ENCODE peak calls at places on chromosome 3, in nine cellular contexts. F, H, Q, T, X, I, G, C and K are unnamed samples.

GRCh38 chr3:48623851-48624547 is 2.4 kb upstream of the TMEM89 start:
- DNase-seq in C (no peak), T (no peak), H (no peak), F (no peak), X (no peak), I (no peak), G (no peak), Q (no peak), K (no peak)

GRCh38 chr3:17322106-17322793 is 420.2 kb downstream of the TBC1D5 start:
- DNase-seq in X (no peak), G (no peak), F (no peak), Q (no peak), H (no peak), I (no peak), C (no peak), T (no peak), K (no peak)

GRCh38 chr3:37722477-37722876 is 139.2 kb upstream of the CTDSPL start:
- DNase-seq in X (no peak), F (no peak), C (no peak), Q (no peak), I (no peak), G (no peak), T (no peak), H (no peak), K (no peak)

GRCh38 chr3:71269896-71270295 is 313.6 kb downstream of the FOXP1 start:
- DNase-seq in X (no peak), I (no peak), T (no peak), C (no peak), F (no peak), G (no peak), Q (no peak), H (no peak), K (peak; percentile 29)

GRCh38 chr3:197478746-197479668 is 76.8 kb downstream of the BDH1 start:
- DNase-seq in H (no peak), Q (no peak), T (no peak), G (no peak), I (peak; percentile 48), X (no peak), F (no peak), C (no peak), K (peak; percentile 95)

GRCh38 chr3:137217733-137218132 is 259.9 kb downstream of the IL20RB start:
- DNase-seq in C (no peak), G (no peak), T (no peak), X (no peak), F (no peak), H (no peak), Q (no peak), I (peak; percentile 3), K (no peak)

GRCh38 chr3:50994537-50994936 is 319.8 kb downstream of the DOCK3 start:
- DNase-seq in Q (no peak), X (no peak), T (no peak), H (no peak), I (no peak), C (no peak), F (no peak), G (no peak), K (no peak)

GRCh38 chr3:12990781-12991480 is 82.3 kb downstream of the IQSEC1 start:
- DNase-seq in I (peak; percentile 55), F (no peak), Q (no peak), C (no peak), G (peak; percentile 56), T (no peak), X (no peak), H (no peak), K (peak; percentile 91)

GRCh38 chr3:46910166-46910760 is 32.7 kb downstream of the PTH1R start:
- DNase-seq in F (no peak), Q (no peak), G (no peak), X (no peak), C (no peak), T (no peak), I (no peak), H (peak; percentile 20), K (no peak)

GRCh38 chr3:153293222-153293621 is 131.2 kb downstream of the RAP2B start:
- DNase-seq in Q (no peak), T (no peak), C (no peak), X (no peak), H (no peak), F (no peak), I (no peak), G (peak; percentile 49), K (no peak)

GRCh38 chr3:35665390-35666055 is 26.2 kb downstream of the ARPP21 start:
- DNase-seq in T (no peak), X (no peak), C (no peak), I (no peak), H (no peak), F (no peak), Q (no peak), G (peak; percentile 9), K (no peak)

GRCh38 chr3:153679711-153680110 is 441.5 kb upstream of the ARHGEF26 start:
- DNase-seq in F (no peak), X (no peak), Q (no peak), I (no peak), G (no peak), C (no peak), T (no peak), H (no peak), K (no peak)

GRCh38 chr3:49465269-49466034 is 4.6 kb upstream of the DAG1 start:
- DNase-seq in G (no peak), I (peak; percentile 60), Q (no peak), T (no peak), F (no peak), X (no peak), C (no peak), H (peak; percentile 75), K (no peak)

GRCh38 chr3:45064512-45065372 is 38.6 kb downstream of the CLEC3B start:
- DNase-seq in I (peak; percentile 61), T (no peak), C (no peak), G (peak; percentile 76), Q (peak; percentile 23), H (peak; percentile 56), X (no peak), F (no peak), K (no peak)

GRCh38 chr3:177781686-177782161 is 584.4 kb upstream of the TBL1XR1 start:
- DNase-seq in F (no peak), X (no peak), I (no peak), H (peak; percentile 43), G (peak; percentile 81), Q (no peak), C (peak; percentile 93), T (no peak), K (no peak)

GRCh38 chr3:151434151-151434890 is 26.5 kb downstream of the IGSF10 start:
- DNase-seq in F (no peak), X (no peak), C (no peak), G (peak; percentile 82), Q (no peak), H (no peak), I (no peak), T (no peak), K (peak; percentile 43)

GRCh38 chr3:148730676-148731075 is 33.0 kb downstream of the AGTR1 start:
- DNase-seq in G (no peak), H (no peak), T (no peak), C (no peak), I (no peak), Q (no peak), X (no peak), F (no peak), K (no peak)

GRCh38 chr3:101852315-101852714 is 3.0 kb downstream of the NFKBIZ start:
- DNase-seq in I (no peak), H (no peak), F (no peak), T (no peak), G (no peak), C (no peak), X (no peak), Q (no peak), K (no peak)
- H3K4me3 ChIP-seq in I (peak overlapping the region; percentile 88), H (peak overlapping the region; percentile 89), F (peak overlapping the region; percentile 95), T (peak overlapping the region; percentile 84), G (peak overlapping the region; percentile 93), C (no peak overlapping the region), X (peak overlapping the region; percentile 83), Q (no peak overlapping the region), K (no peak overlapping the region)

GRCh38 chr3:111694471-111694870 is 99.3 kb upstream of the ZBED2 start:
- DNase-seq in T (no peak), X (no peak), H (no peak), G (no peak), I (no peak), C (no peak), Q (no peak), F (no peak), K (no peak)

GRCh38 chr3:111690242-111690641 is 95.1 kb upstream of the ZBED2 start:
- DNase-seq in T (no peak), X (no peak), C (no peak), I (no peak), H (no peak), G (peak; percentile 37), Q (no peak), F (no peak), K (no peak)

GRCh38 chr3:111688190-111688800 is 93.1 kb upstream of the ZBED2 start:
- DNase-seq in H (no peak), T (no peak), X (no peak), F (no peak), G (no peak), Q (no peak), C (no peak), I (no peak), K (no peak)

GRCh38 chr3:111692593-111693552 is 97.7 kb upstream of the ZBED2 start:
- DNase-seq in C (no peak), T (no peak), Q (no peak), G (no peak), I (no peak), H (no peak), X (no peak), F (no peak), K (no peak)

DNA sequence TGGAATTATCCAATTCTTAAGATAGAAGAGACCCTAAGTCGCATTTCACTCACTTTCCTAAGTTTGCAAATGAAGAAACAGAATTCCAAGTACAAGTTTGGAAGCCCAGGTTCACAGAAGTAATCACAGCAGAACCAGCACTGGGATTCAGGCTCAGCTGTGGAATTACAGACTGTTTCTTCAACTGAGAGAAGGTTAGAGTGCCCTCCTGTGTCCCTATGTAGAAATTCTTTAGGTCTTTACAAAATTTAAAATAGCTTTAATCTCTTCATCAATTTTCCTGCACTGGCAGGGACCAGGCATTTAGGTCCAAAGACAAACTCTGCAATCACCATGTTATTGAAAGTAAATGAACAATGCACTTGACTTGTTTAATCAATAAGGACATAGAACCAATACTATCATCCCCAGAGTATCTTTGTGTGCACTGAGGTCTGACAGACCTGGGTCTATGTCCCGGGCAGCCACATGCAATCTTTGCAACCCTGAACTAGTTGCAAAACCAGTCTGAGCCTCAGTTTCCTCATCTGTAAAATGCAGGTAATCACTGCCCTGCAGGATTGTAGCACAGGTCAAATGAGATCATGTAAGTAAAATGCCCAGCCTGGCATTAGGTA is 96.3 kb upstream of the ZBED2 start:
- DNase-seq in X (no peak), C (no peak), T (no peak), Q (no peak), G (peak; percentile 43), F (no peak), I (no peak), H (no peak), K (no peak)
- TF ChIP-seq CTCF in X (peak; percentile 31), C (no peak), T (peak; percentile 7), Q (peak; percentile 39), G (peak; percentile 48), F (peak; percentile 45), I (peak; percentile 80), H (peak; percentile 39), K (peak; percentile 62)

GRCh38 chr3:150097588-150097890 is 126.8 kb upstream of the PFN2 start:
- DNase-seq in C (no peak), X (no peak), T (no peak), I (no peak), F (no peak), G (no peak), Q (no peak), H (no peak), K (no peak)
- H3K4me3 ChIP-seq in C (no peak overlapping the region), X (peak overlapping the region; percentile 17), T (no peak overlapping the region), I (no peak overlapping the region), F (no peak overlapping the region), G (no peak overlapping the region), Q (no peak overlapping the region), H (no peak overlapping the region), K (no peak overlapping the region)

GRCh38 chr3:29144807-29145206 is 136.1 kb upstream of the RBMS3 start:
- DNase-seq in F (no peak), Q (no peak), I (no peak), G (peak; percentile 50), X (no peak), T (no peak), H (no peak), C (no peak), K (no peak)
- TF ChIP-seq CTCF in F (no peak), Q (no peak), I (no peak), G (no peak), X (no peak), T (no peak), H (no peak), C (no peak), K (peak; percentile 10)